ENCODE peak calls at places on chromosomes 1 and 21, in ten cellular contexts. D is fibroblast of mammary gland, H is heart left ventricle, E is RWPE1, Y is MCF 10A, A is cardiac muscle cell, X is Panc1, Z is CD14-positive monocyte, O is glutamatergic neuron, R is fibroblast of villous mesenchyme. Q is an unnamed sample.

GRCh38 chr1:202068596-202068995 is 54.1 kb upstream of the GPR37L1 start:
- DNase-seq in D (no peak), E (no peak), Z (no peak), A (no peak), X (no peak), R (no peak), Y (no peak), O (no peak), H (no peak), Q (no peak)

GRCh38 chr1:153818876-153819275 is 43.7 kb downstream of the SLC27A3 start:
- DNase-seq in A (no peak), X (no peak), D (no peak), R (no peak), O (no peak), E (no peak), H (no peak), Z (no peak), Y (no peak), Q (no peak)

GRCh38 chr1:213989740-213990472 is 2.1 kb downstream of the PROX1 start:
- DNase-seq in D (no peak), R (no peak), A (no peak), H (no peak), O (no peak), X (no peak), Y (peak; percentile 27), E (no peak), Z (no peak), Q (no peak)

GRCh38 chr1:174358344-174358743 is 89.4 kb upstream of the GPR52 start:
- DNase-seq in O (no peak), X (no peak), Y (no peak), R (no peak), A (no peak), E (no peak), D (peak; percentile 34), Z (no peak), H (no peak), Q (no peak)

GRCh38 chr1:24888971-24889670 is 41.0 kb downstream of the RUNX3 start:
- DNase-seq in H (no peak), Y (no peak), Z (no peak), O (no peak), D (peak; percentile 67), E (no peak), A (no peak), R (peak; percentile 5), X (no peak), Q (no peak)

GRCh38 chr21:42155045-42155855 is 63.7 kb upstream of the ABCG1 start:
- DNase-seq in O (no peak), E (no peak), Y (no peak), Z (no peak), R (no peak), X (no peak), A (no peak), D (no peak), H (no peak), Q (no peak)

GRCh38 chr21:37264808-37265207 is 2.3 kb downstream of the VPS26C start:
- DNase-seq in R (no peak), Z (no peak), Y (no peak), H (no peak), A (no peak), E (no peak), O (no peak), D (no peak), X (no peak), Q (no peak)

GRCh38 chr1:209430107-209430506 is 153.4 kb upstream of the CAMK1G start:
- DNase-seq in X (no peak), O (no peak), R (no peak), Y (peak; percentile 54), E (no peak), H (no peak), D (no peak), Z (no peak), A (no peak), Q (no peak)

GRCh38 chr1:160407819-160408801 is 7.7 kb downstream of the VANGL2 start:
- DNase-seq in E (peak; percentile 95), H (no peak), Y (peak; percentile 91), A (peak; percentile 20), O (no peak), D (peak; percentile 4), X (no peak), R (no peak), Z (no peak), Q (no peak)

GRCh38 chr1:208043690-208044089 is 132.8 kb upstream of the CD34 start:
- DNase-seq in Y (no peak), R (peak; percentile 16), D (no peak), O (no peak), H (no peak), X (no peak), Z (no peak), A (no peak), E (no peak), Q (no peak)

GRCh38 chr1:46684670-46685069 is 13.0 kb downstream of the TEX38 start:
- DNase-seq in O (no peak), R (no peak), E (no peak), Y (no peak), H (no peak), X (no peak), A (no peak), Z (no peak), D (no peak), Q (no peak)

GRCh38 chr1:42003433-42003832 is 84.7 kb upstream of the HIVEP3 start:
- DNase-seq in Z (no peak), X (no peak), E (peak; percentile 9), D (no peak), R (no peak), A (no peak), Y (peak; percentile 54), O (no peak), H (peak; percentile 37), Q (no peak)

GRCh38 chr1:58948671-58949070 is 164.8 kb upstream of the JUN start:
- DNase-seq in A (no peak), X (no peak), E (no peak), Y (no peak), D (no peak), Z (no peak), O (no peak), H (no peak), R (no peak), Q (no peak)

GRCh38 chr1:60132985-60133673 is 59.6 kb upstream of the C1orf87 start:
- DNase-seq in H (no peak), O (no peak), Z (no peak), Y (no peak), E (no peak), R (peak; percentile 73), A (peak; percentile 58), X (no peak), D (peak; percentile 95), Q (no peak)
- TF ChIP-seq CTCF in H (no peak), O (no peak), Z (no peak), Y (no peak), E (no peak), R (no peak), A (no peak), X (no peak), D (no peak), Q (no peak)

DNA sequence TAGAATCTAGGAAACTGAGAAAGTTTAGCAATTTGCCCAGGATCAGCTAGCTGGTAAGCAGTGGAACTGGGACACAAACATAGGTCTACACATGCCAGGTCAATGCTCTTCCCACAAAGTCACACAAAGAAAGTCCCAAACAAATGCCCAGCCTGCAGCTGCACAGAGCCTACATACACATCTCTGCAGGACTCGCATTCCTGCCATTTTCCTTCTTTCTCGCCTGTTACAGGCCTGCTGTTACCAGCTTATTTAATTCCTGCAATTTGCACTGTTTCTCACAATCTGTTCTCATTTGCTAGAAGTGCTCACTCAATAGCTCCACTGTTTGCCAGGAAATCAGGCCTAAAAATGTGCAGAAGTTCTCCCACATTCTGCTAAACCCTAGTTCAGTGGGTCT is 362.6 kb upstream of the C1orf87 start:
- DNase-seq in H (no peak), A (no peak), O (no peak), Z (no peak), X (no peak), R (no peak), E (no peak), Y (no peak), D (no peak), Q (no peak)
- TF ChIP-seq CTCF in H (no peak), A (no peak), O (no peak), Z (no peak), X (no peak), R (no peak), E (no peak), Y (no peak), D (no peak), Q (no peak)

GRCh38 chr21:26769613-26770188 is 75.5 kb downstream of the ADAMTS1 start:
- DNase-seq in R (peak; percentile 82), O (no peak), Z (no peak), H (no peak), Y (peak; percentile 48), D (peak; percentile 75), A (peak; percentile 77), X (no peak), E (peak; percentile 18), Q (no peak)
- TF ChIP-seq CTCF in R (peak; percentile 59), O (peak; percentile 73), Z (peak; percentile 19), H (peak; percentile 71), Y (peak; percentile 46), D (peak; percentile 64), A (peak; percentile 54), X (peak; percentile 49), E (peak; percentile 61), Q (peak; percentile 67)

GRCh38 chr1:151167116-151167515 is 1.2 kb downstream of the SCNM1 start:
- DNase-seq in R (no peak), Y (no peak), A (no peak), Z (no peak), E (no peak), X (no peak), O (no peak), H (no peak), D (no peak), Q (no peak)
- TF ChIP-seq CTCF in R (no peak), Y (no peak), A (no peak), Z (no peak), E (no peak), X (no peak), O (no peak), H (no peak), D (no peak), Q (no peak)

Q was measured in progenitor cell of endocrine pancreas.